ENCODE peak calls at places on chromosome 12, in five cellular contexts. I is activated T-helper 1 cell treated with Interleukin-2 at 50 U/mL for 16 hours, K is HT-29, C is left ventricle myocardium inferior, B is A172. J is an unnamed sample.

GRCh38 chr12:129312048-129312447 is 458.8 kb downstream of the GLT1D1 start:
- DNase-seq in I (no peak), K (no peak), C (no peak), B (no peak), J (no peak)

GRCh38 chr12:112170971-112171596 is 45.7 kb downstream of the TRAFD1 start:
- DNase-seq in I (no peak), K (no peak), C (no peak), B (no peak), J (peak; percentile 30)

GRCh38 chr12:42961395-42961794 is 371.8 kb upstream of the PRICKLE1 start:
- DNase-seq in I (no peak), K (peak; percentile 82), C (no peak), B (peak; percentile 93), J (no peak)

GRCh38 chr12:88185988-88186387 is 43.9 kb downstream of the TMTC3 start:
- DNase-seq in I (no peak), K (peak; percentile 54), C (no peak), B (peak; percentile 58), J (no peak)

GRCh38 chr12:117236456-117237001 is 46.3 kb upstream of the FBXO21 start:
- DNase-seq in I (peak; percentile 50), K (peak; percentile 80), C (peak; percentile 76), B (peak; percentile 56), J (peak; percentile 88)

GRCh38 chr12:100986595-100987547 is 192.3 kb downstream of the ANO4 start:
- DNase-seq in I (no peak), K (no peak), C (no peak), B (peak; percentile 14), J (no peak)

GRCh38 chr12:79174656-79175055 is 310.1 kb downstream of the SYT1 start:
- DNase-seq in I (no peak), K (peak; percentile 77), C (no peak), B (peak; percentile 51), J (no peak)

GRCh38 chr12:24393105-24393504 is 443.6 kb upstream of the SOX5 start:
- DNase-seq in I (no peak), K (no peak), C (no peak), B (no peak), J (no peak)

GRCh38 chr12:119061208-119061796 is 80.0 kb downstream of the SRRM4 start:
- DNase-seq in I (no peak), K (peak; percentile 72), C (peak; percentile 64), B (peak; percentile 17), J (peak; percentile 74)

GRCh38 chr12:28771961-28772360 is 377.1 kb upstream of the FAR2 start:
- DNase-seq in I (no peak), K (peak; percentile 57), C (no peak), B (no peak), J (no peak)

GRCh38 chr12:70383484-70383883 is 17.4 kb downstream of the KCNMB4 start:
- DNase-seq in I (no peak), K (no peak), C (no peak), B (no peak), J (no peak)

GRCh38 chr12:121227294-121227693 is 17.4 kb downstream of the P2RX4 start:
- DNase-seq in I (no peak), K (peak; percentile 86), C (no peak), B (no peak), J (no peak)

GRCh38 chr12:45431153-45431552 is 215.3 kb downstream of the ANO6 start:
- DNase-seq in I (no peak), K (no peak), C (no peak), B (no peak), J (no peak)

GRCh38 chr12:12323606-12324005 is 26.4 kb downstream of the MANSC1 start:
- DNase-seq in I (no peak), K (no peak), C (no peak), B (no peak), J (no peak)

GRCh38 chr12:120015313-120015712 is 26.3 kb downstream of the BICDL1 start:
- DNase-seq in I (no peak), K (no peak), C (no peak), B (no peak), J (no peak)

GRCh38 chr12:33052141-33053051 is 155.8 kb upstream of the PKP2 start:
- DNase-seq in I (no peak), K (no peak), C (no peak), B (no peak), J (no peak)

GRCh38 chr12:53743277-53744129 is 8.3 kb downstream of the CISTR start:
- DNase-seq in I (peak; percentile 36), K (peak; percentile 76), C (no peak), B (peak; percentile 45), J (no peak)

GRCh38 chr12:81330480-81330879 is 252.6 kb downstream of the ACSS3 start:
- DNase-seq in I (no peak), K (peak; percentile 5), C (no peak), B (no peak), J (no peak)

GRCh38 chr12:32532951-32533350 is 133.6 kb downstream of the FGD4 start:
- DNase-seq in I (no peak), K (no peak), C (no peak), B (no peak), J (no peak)

GRCh38 chr12:131831021-131831571 is 2.9 kb downstream of the MMP17 start:
- DNase-seq in I (no peak), K (no peak), C (no peak), B (peak; percentile 10), J (no peak)

GRCh38 chr12:94588271-94588785 is 62.0 kb downstream of the TMCC3 start:
- DNase-seq in I (no peak), K (no peak), C (no peak), B (no peak), J (no peak)

GRCh38 chr12:130320553-130320952 is 17.1 kb upstream of the PIWIL1 start:
- DNase-seq in I (no peak), K (no peak), C (no peak), B (no peak), J (no peak)

GRCh38 chr12:1093166-1093751 is 102.2 kb downstream of the ERC1 start:
- DNase-seq in I (no peak), K (peak; percentile 81), C (no peak), B (peak; percentile 28), J (no peak)

GRCh38 chr12:26466709-26467108 is 271.3 kb downstream of the SSPN start:
- DNase-seq in I (no peak), K (no peak), C (no peak), B (no peak), J (no peak)

GRCh38 chr12:45298721-45299120 is 82.8 kb downstream of the ANO6 start:
- DNase-seq in I (no peak), K (peak; percentile 6), C (no peak), B (no peak), J (no peak)

GRCh38 chr12:109557809-109558208 is 15.5 kb downstream of the MMAB start:
- DNase-seq in I (no peak), K (no peak), C (no peak), B (no peak), J (no peak)

GRCh38 chr12:5458229-5459050 is 26.5 kb downstream of the NTF3 start:
- DNase-seq in I (no peak), K (no peak), C (no peak), B (no peak), J (no peak)

GRCh38 chr12:128587918-128588317 is 235.8 kb downstream of the SLC15A4 start:
- DNase-seq in I (no peak), K (no peak), C (no peak), B (no peak), J (no peak)

GRCh38 chr12:40829738-40830144 is 137.5 kb downstream of the CNTN1 start:
- DNase-seq in I (no peak), K (peak; percentile 31), C (no peak), B (peak; percentile 35), J (no peak)

GRCh38 chr12:3491938-3492867 is 1.2 kb downstream of the PRMT8 start:
- DNase-seq in I (peak; percentile 1), K (no peak), C (peak; percentile 40), B (no peak), J (peak; percentile 66)

GRCh38 chr12:6074979-6075585 is 49.4 kb downstream of the VWF start:
- DNase-seq in I (no peak), K (no peak), C (peak; percentile 38), B (no peak), J (no peak)

GRCh38 chr12:14256139-14256538 is 109.3 kb upstream of the ATF7IP start:
- DNase-seq in I (peak; percentile 26), K (no peak), C (no peak), B (peak; percentile 46), J (no peak)

GRCh38 chr12:109760031-109760929 is 46.7 kb downstream of the FAM222A start:
- DNase-seq in I (no peak), K (no peak), C (peak; percentile 66), B (no peak), J (peak; percentile 77)

GRCh38 chr12:96606134-96606533 is 116.8 kb downstream of the CFAP54 start:
- DNase-seq in I (no peak), K (no peak), C (no peak), B (no peak), J (no peak)

J was measured in Right ventricle myocardium superior.